ENCODE peak calls at places on chromosomes 1 and 21, in four cellular contexts. F is sigmoid colon, Y is IMR-90, G is iPS DF 6.9. C is an unnamed sample. For H3K4me1, the result is how much of the 10 kb centered on the place peaks cover.

GRCh38 chr1:161736332-161736969 is 13.1 kb upstream of the DUSP12 start:
- DNase-seq in G (no peak), F (no peak), Y (peak), C (no peak)

GRCh38 chr21:33028759-33029511 is 3.2 kb downstream of the OLIG2 start:
- DNase-seq in Y (peak), F (peak), G (no peak), C (no peak)

GRCh38 chr1:207876129-207876528 is 34.8 kb downstream of the CD34 start:
- DNase-seq in G (no peak), F (no peak), Y (no peak), C (no peak)

GRCh38 chr1:67791686-67792475 is 41.4 kb downstream of the GNG12 start:
- DNase-seq in Y (peak), G (no peak), F (no peak), C (peak)

GRCh38 chr21:16407403-16408279 is 677.9 kb downstream of the USP25 start:
- DNase-seq in F (no peak), Y (no peak), G (no peak), C (no peak)

GRCh38 chr1:6129313-6129712 is 50.8 kb downstream of the CHD5 start:
- DNase-seq in F (peak), Y (no peak), G (no peak), C (no peak)

GRCh38 chr1:20666804-20667203 is 5.6 kb upstream of the DDOST start:
- DNase-seq in G (no peak), F (no peak), Y (peak), C (no peak)

GRCh38 chr1:197967066-197967465 is 49.9 kb downstream of the LHX9 start:
- DNase-seq in F (no peak), Y (no peak), G (no peak), C (no peak)

GRCh38 chr1:227766015-227766634 is 30.9 kb downstream of the SNAP47 start:
- DNase-seq in F (no peak), G (no peak), Y (peak), C (peak)

GRCh38 chr1:201016943-201017827 is 6.3 kb downstream of the KIF21B start:
- DNase-seq in G (no peak), F (no peak), Y (no peak), C (no peak)

GRCh38 chr1:247357062-247357780 is 25.6 kb upstream of the ZNF496 start:
- DNase-seq in Y (peak), F (no peak), G (no peak), C (peak)

GRCh38 chr1:36446780-36447179 is 3.5 kb downstream of the OSCP1 start:
- DNase-seq in G (no peak), Y (no peak), F (no peak), C (no peak)

GRCh38 chr1:108610073-108610472 is 50.2 kb downstream of the EEIG2 start:
- DNase-seq in G (no peak), F (no peak), Y (no peak), C (peak)

GRCh38 chr21:39452207-39452964 is 616 bp downstream of the SH3BGR start:
- DNase-seq in Y (peak), G (no peak), F (no peak), C (no peak)

GRCh38 chr1:159922499-159923202 is 2.7 kb downstream of the TAGLN2 start:
- DNase-seq in G (no peak), Y (peak), F (peak), C (no peak)

GRCh38 chr1:16155537-16156410 is at the start of gene EPHA2:
- DNase-seq in F (peak), Y (peak), G (peak), C (peak)

GRCh38 chr1:8367571-8368184 is 49.8 kb downstream of the SLC45A1 start:
- DNase-seq in G (no peak), Y (no peak), F (no peak), C (peak)

GRCh38 chr1:21607549-21608529 is 61.3 kb downstream of the RAP1GAP start:
- DNase-seq in Y (peak), G (peak), F (peak), C (peak)

GRCh38 chr1:87134625-87135024 is 194.1 kb upstream of the LMO4 start:
- DNase-seq in G (no peak), F (no peak), Y (no peak), C (no peak)

GRCh38 chr1:101360506-101360905 is 123.7 kb downstream of the S1PR1 start:
- DNase-seq in F (no peak), Y (peak), G (no peak), C (no peak)

GRCh38 chr1:22224631-22225030 is 81.7 kb upstream of the WNT4 start:
- DNase-seq in F (no peak), Y (no peak), G (no peak), C (no peak)

GRCh38 chr1:60054374-60054773 is 19.2 kb downstream of the C1orf87 start:
- DNase-seq in Y (no peak), G (no peak), F (no peak), C (no peak)

GRCh38 chr1:5311634-5312298 is 657.4 kb downstream of the AJAP1 start:
- DNase-seq in Y (no peak), F (no peak), G (no peak), C (peak)

GRCh38 chr1:153921080-153921802 is 1.5 kb downstream of the GATAD2B start:
- DNase-seq in G (no peak), Y (no peak), F (no peak), C (no peak)

GRCh38 chr1:233082778-233083550 is 132.6 kb downstream of the NTPCR start:
- DNase-seq in G (no peak), F (no peak), Y (no peak), C (no peak)

GRCh38 chr1:165147799-165148198 is 208.7 kb downstream of the LMX1A start:
- DNase-seq in F (no peak), G (no peak), Y (no peak), C (no peak)

GRCh38 chr1:32876341-32877210 is 5.9 kb upstream of the FNDC5 start:
- DNase-seq in F (no peak), G (no peak), Y (no peak), C (peak)

GRCh38 chr1:15038232-15039016 is 115.1 kb upstream of the TMEM51 start:
- DNase-seq in G (peak), F (no peak), Y (peak), C (no peak)

GRCh38 chr1:145977486-145978476 is 13.3 kb downstream of the POLR3GL start:
- DNase-seq in F (peak), G (peak), Y (peak), C (peak)

GRCh38 chr1:10965621-10966226 is 46.7 kb upstream of the TARDBP start:
- DNase-seq in G (no peak), Y (no peak), F (no peak), C (peak)

GRCh38 chr1:196400478-196401453 is 207.5 kb downstream of the KCNT2 start:
- DNase-seq in F (peak), Y (peak), G (no peak), C (peak)

GRCh38 chr1:8816831-8817412 is 518 bp downstream of the RERE start:
- DNase-seq in F (peak), G (no peak), Y (no peak), C (peak)

GRCh38 chr1:4108341-4108740 is 208.3 kb upstream of the C1orf174 start:
- DNase-seq in G (no peak), F (peak), Y (no peak), C (no peak)

GRCh38 chr1:218347316-218347712 is 2.2 kb downstream of the TGFB2 start:
- DNase-seq in G (no peak), F (peak), Y (peak), C (peak)

GRCh38 chr1:46070164-46070814 is 62.1 kb downstream of the PIK3R3 start:
- DNase-seq in G (no peak), Y (no peak), F (no peak), C (no peak)

GRCh38 chr1:47578862-47579419 is 141.1 kb downstream of the FOXD2 start:
- DNase-seq in F (no peak), G (no peak), Y (no peak), C (no peak)

DNA sequence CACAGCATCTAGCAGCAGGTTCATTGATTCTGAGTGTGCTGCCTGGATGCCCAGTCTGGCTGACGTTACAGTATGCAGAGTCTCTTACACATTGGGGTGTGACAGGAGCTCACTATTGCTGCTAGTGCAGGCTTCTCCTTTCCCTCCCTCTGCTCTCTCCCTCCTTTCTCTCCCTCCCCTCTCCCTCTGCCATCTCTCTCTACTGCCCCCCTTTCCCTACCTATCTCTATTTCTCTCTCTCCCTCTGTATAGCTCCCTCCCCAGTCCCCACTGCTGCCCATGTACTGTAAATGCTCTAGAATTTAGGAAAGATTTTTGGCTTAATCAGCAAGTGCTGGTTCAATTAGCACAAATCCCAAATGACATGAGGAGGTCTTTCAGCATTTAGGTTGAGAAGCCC is 62.8 kb downstream of the PCBP3 start:
- DNase-seq in Y (no peak), G (no peak), F (no peak), C (no peak)
- H3K4me1 ChIP-seq in Y (under half), G (under half), F (under half), C (under half)

GRCh38 chr1:204307334-204307883 is 52.3 kb downstream of the PLEKHA6 start:
- DNase-seq in G (peak), F (peak), Y (peak), C (peak)
- H3K4me1 ChIP-seq in G (under half), F (under half), Y (under half), C (under half)

GRCh38 chr1:183030053-183030452 is 6.8 kb downstream of the LAMC1 start:
- DNase-seq in F (no peak), Y (no peak), G (no peak), C (no peak)
- H3K4me1 ChIP-seq in F (half or more), Y (under half), G (under half), C (under half)

DNA sequence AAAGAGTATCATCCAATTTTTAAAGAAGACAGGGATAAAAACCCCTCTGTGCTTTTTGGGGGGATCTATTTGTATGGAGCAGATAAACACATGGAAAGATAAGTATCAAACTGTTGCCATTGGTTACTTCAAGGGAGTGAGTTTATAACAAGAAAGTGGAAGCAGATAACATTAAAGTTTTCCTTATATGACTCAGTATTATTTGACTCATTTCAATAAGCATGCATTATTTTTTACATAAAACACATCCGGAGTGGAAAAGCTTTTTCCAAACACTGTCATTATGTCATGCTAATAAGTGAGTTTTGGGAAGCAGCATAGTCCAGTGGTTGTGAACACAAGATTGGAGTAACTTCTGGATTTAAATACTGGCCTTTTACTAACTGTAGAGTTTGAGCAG is 452.2 kb downstream of the LTN1 start:
- DNase-seq in G (no peak), Y (peak), F (no peak), C (no peak)
- H3K4me1 ChIP-seq in G (under half), Y (under half), F (under half), C (under half)

DNA sequence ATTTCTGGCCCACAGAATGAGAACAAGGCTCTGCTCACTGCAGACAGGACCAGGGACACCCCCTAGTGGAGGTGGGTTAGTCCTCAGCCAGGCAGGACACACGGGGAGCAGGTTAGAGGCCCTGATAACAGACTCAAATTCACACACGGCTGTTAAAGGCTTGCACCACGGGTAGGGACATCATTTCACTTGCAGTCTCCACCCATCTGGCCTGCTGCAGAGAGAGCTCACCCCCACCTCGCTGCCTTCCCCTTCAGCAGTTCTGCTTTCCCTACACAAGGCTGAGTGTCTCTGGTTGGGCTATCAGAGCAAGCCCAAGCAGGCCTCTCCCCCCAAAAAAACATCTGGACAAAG is 20.6 kb downstream of the MEF2D start:
- DNase-seq in G (no peak), Y (no peak), F (no peak), C (no peak)
- H3K4me1 ChIP-seq in G (under half), Y (under half), F (half or more), C (under half)

GRCh38 chr1:17466359-17466758 is 26.9 kb upstream of the RCC2 start:
- DNase-seq in Y (no peak), G (no peak), F (no peak), C (no peak)
- H3K4me1 ChIP-seq in Y (under half), G (under half), F (under half), C (under half)

GRCh38 chr1:115062542-115063004 is 26.7 kb downstream of the TSPAN2 start:
- DNase-seq in G (no peak), F (no peak), Y (no peak), C (peak)

GRCh38 chr1:115067460-115067859 is 21.8 kb downstream of the TSPAN2 start:
- DNase-seq in G (no peak), Y (peak), F (peak), C (no peak)

GRCh38 chr1:115064461-115064860 is 24.8 kb downstream of the TSPAN2 start:
- DNase-seq in G (no peak), F (no peak), Y (no peak), C (no peak)

GRCh38 chr1:115063238-115063901 is 25.9 kb downstream of the TSPAN2 start:
- DNase-seq in F (no peak), Y (no peak), G (no peak), C (no peak)

GRCh38 chr1:115065021-115065420 is 24.3 kb downstream of the TSPAN2 start:
- DNase-seq in G (no peak), Y (no peak), F (no peak), C (no peak)
- H3K4me1 ChIP-seq in G (under half), Y (under half), F (half or more), C (under half)